ENCODE peak calls at places on chromosome 20, in four cellular contexts. One of them, this sample, is unnamed.

GRCh38 chr20:7358670-7359069 is 581.6 kb downstream of the HAO1 start:
- DNase-seq in HepG2: no peak
- DNase-seq in K562: no peak
- DNase-seq in WTC11: peak
- DNase-seq in this sample: no peak

GRCh38 chr20:33909331-33909921 is 84.3 kb upstream of the RALY start:
- DNase-seq in HepG2: peak
- DNase-seq in K562: no peak
- DNase-seq in WTC11: no peak
- DNase-seq in this sample: no peak

GRCh38 chr20:63819224-63819917 is 11.7 kb downstream of the ZBTB46 start:
- DNase-seq in HepG2: peak
- DNase-seq in K562: peak
- DNase-seq in WTC11: no peak
- DNase-seq in this sample: no peak

GRCh38 chr20:45304464-45304999 is 2.1 kb upstream of the RBPJL start:
- DNase-seq in HepG2: no peak
- DNase-seq in K562: no peak
- DNase-seq in WTC11: no peak
- DNase-seq in this sample: no peak

GRCh38 chr20:45343867-45344721 is 4.1 kb downstream of the SDC4 start:
- DNase-seq in HepG2: peak
- DNase-seq in K562: no peak
- DNase-seq in WTC11: no peak
- DNase-seq in this sample: no peak

GRCh38 chr20:1122388-1123315 is 4.2 kb downstream of the PSMF1 start:
- DNase-seq in HepG2: peak
- DNase-seq in K562: no peak
- DNase-seq in WTC11: no peak
- DNase-seq in this sample: no peak

GRCh38 chr20:35908007-35908406 is 46.3 kb downstream of the SCAND1 start:
- DNase-seq in HepG2: no peak
- DNase-seq in K562: no peak
- DNase-seq in WTC11: peak
- DNase-seq in this sample: no peak

GRCh38 chr20:1895674-1896496 is 678 bp downstream of the SIRPA start:
- DNase-seq in HepG2: no peak
- DNase-seq in K562: no peak
- DNase-seq in WTC11: peak
- DNase-seq in this sample: no peak

GRCh38 chr20:17835240-17835940 is 133.2 kb downstream of the SNX5 start:
- DNase-seq in HepG2: no peak
- DNase-seq in K562: no peak
- DNase-seq in WTC11: no peak
- DNase-seq in this sample: no peak

GRCh38 chr20:20482453-20482852 is 114.5 kb downstream of the INSM1 start:
- DNase-seq in HepG2: peak
- DNase-seq in K562: no peak
- DNase-seq in WTC11: no peak
- DNase-seq in this sample: no peak

GRCh38 chr20:63782051-63782471 is 42.5 kb downstream of the SLC2A4RG start:
- DNase-seq in HepG2: peak
- DNase-seq in K562: no peak
- DNase-seq in WTC11: no peak
- DNase-seq in this sample: no peak

GRCh38 chr20:9344080-9344920 is 170.1 kb upstream of the LAMP5 start:
- DNase-seq in HepG2: no peak
- DNase-seq in K562: no peak
- DNase-seq in WTC11: no peak
- DNase-seq in this sample: no peak

GRCh38 chr20:56422131-56422823 is 10.2 kb downstream of the CASS4 start:
- DNase-seq in HepG2: peak
- DNase-seq in K562: no peak
- DNase-seq in WTC11: no peak
- DNase-seq in this sample: no peak

GRCh38 chr20:50189681-50190250 is 864 bp upstream of the CEBPB start:
- DNase-seq in HepG2: peak
- DNase-seq in K562: peak
- DNase-seq in WTC11: peak
- DNase-seq in this sample: no peak

GRCh38 chr20:50191566-50192363 is 1.1 kb downstream of the CEBPB start:
- DNase-seq in HepG2: peak
- DNase-seq in K562: peak
- DNase-seq in WTC11: peak
- DNase-seq in this sample: no peak

GRCh38 chr20:50192364-50193168 is 1.9 kb downstream of the CEBPB start:
- DNase-seq in HepG2: peak
- DNase-seq in K562: peak
- DNase-seq in WTC11: peak
- DNase-seq in this sample: peak

GRCh38 chr20:50190251-50191064 is at the start of gene CEBPB:
- DNase-seq in HepG2: peak
- DNase-seq in K562: peak
- DNase-seq in WTC11: peak
- DNase-seq in this sample: no peak

GRCh38 chr20:50191065-50191565 is 485 bp downstream of the CEBPB start:
- DNase-seq in HepG2: no peak
- DNase-seq in K562: peak
- DNase-seq in WTC11: no peak
- DNase-seq in this sample: no peak
- TF ChIP-seq CREB1 in HepG2: no peak
- TF ChIP-seq CREB1 in K562: no peak
- TF ChIP-seq CREB1 in WTC11: no peak
- TF ChIP-seq CREB1 in this sample: no peak

GRCh38 chr20:10648651-10649050 is 25.1 kb downstream of the JAG1 start:
- DNase-seq in HepG2: no peak
- DNase-seq in K562: no peak
- DNase-seq in WTC11: no peak
- DNase-seq in this sample: no peak
- TF ChIP-seq SP1 in HepG2: no peak
- TF ChIP-seq SP1 in K562: no peak
- TF ChIP-seq SP1 in WTC11: no peak
- TF ChIP-seq SP1 in this sample: no peak

GRCh38 chr20:43975096-43975768 is 60.6 kb downstream of the TOX2 start:
- DNase-seq in HepG2: no peak
- DNase-seq in K562: no peak
- DNase-seq in WTC11: no peak
- DNase-seq in this sample: no peak
- TF ChIP-seq CREB1 in HepG2: no peak
- TF ChIP-seq CREB1 in K562: no peak
- TF ChIP-seq CREB1 in WTC11: no peak
- TF ChIP-seq CREB1 in this sample: no peak

DNA sequence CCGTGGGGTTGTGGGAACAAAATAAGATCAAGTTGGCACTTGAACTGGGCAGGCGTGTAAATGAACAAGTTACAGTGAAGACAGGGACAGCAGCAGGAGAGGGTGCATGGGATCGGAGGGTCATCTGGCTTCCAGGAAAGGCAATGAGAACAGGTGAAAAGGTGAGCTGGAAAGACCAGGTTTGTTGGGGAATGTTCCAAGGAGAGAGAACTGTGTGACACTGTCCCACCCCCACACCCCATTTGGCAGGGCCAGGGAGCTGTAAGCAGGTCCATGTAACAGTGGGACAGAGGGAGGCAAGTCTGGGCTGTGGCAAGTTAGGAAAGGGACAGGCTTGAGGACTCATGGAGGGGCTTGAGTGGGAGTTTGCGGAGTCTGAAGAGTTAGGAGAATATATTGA is 761 bp downstream of the SGK2 start:
- DNase-seq in HepG2: no peak
- DNase-seq in K562: no peak
- DNase-seq in WTC11: no peak
- DNase-seq in this sample: no peak
- TF ChIP-seq SP1 in HepG2: no peak
- TF ChIP-seq SP1 in K562: no peak
- TF ChIP-seq SP1 in WTC11: no peak
- TF ChIP-seq SP1 in this sample: no peak

GRCh38 chr20:25178563-25179438 is 16.7 kb upstream of the ENTPD6 start:
- DNase-seq in HepG2: peak
- DNase-seq in K562: peak
- DNase-seq in WTC11: no peak
- DNase-seq in this sample: peak
- TF ChIP-seq CREB1 in HepG2: no peak
- TF ChIP-seq CREB1 in K562: no peak
- TF ChIP-seq CREB1 in WTC11: no peak
- TF ChIP-seq CREB1 in this sample: no peak

GRCh38 chr20:11170025-11170424 is 496.2 kb upstream of the JAG1 start:
- DNase-seq in HepG2: no peak
- DNase-seq in K562: no peak
- DNase-seq in WTC11: no peak
- DNase-seq in this sample: no peak
- TF ChIP-seq SP1 in HepG2: no peak
- TF ChIP-seq SP1 in K562: no peak
- TF ChIP-seq SP1 in WTC11: no peak
- TF ChIP-seq SP1 in this sample: no peak